ENCODE peak calls at places on chromosomes 2 and 18, in five cellular contexts. One of them, this sample, is unnamed.

GRCh38 chr2:120748310-120748709 is 12.6 kb downstream of the GLI2 start:
- DNase-seq in activated B cell treated with CpG ODN at 0.5 μM for 24 hours: no peak
- DNase-seq in cardiac fibroblast: no peak
- DNase-seq in gastrocnemius medialis: no peak
- DNase-seq in lower lobe of right lung: no peak
- DNase-seq in this sample: no peak

GRCh38 chr2:11631462-11631861 is 38.5 kb downstream of the NTSR2 start:
- DNase-seq in activated B cell treated with CpG ODN at 0.5 μM for 24 hours: no peak
- DNase-seq in cardiac fibroblast: no peak
- DNase-seq in gastrocnemius medialis: peak
- DNase-seq in lower lobe of right lung: no peak
- DNase-seq in this sample: no peak

GRCh38 chr2:218418717-218419458 is at the start of gene VIL1:
- DNase-seq in activated B cell treated with CpG ODN at 0.5 μM for 24 hours: no peak
- DNase-seq in cardiac fibroblast: no peak
- DNase-seq in gastrocnemius medialis: no peak
- DNase-seq in lower lobe of right lung: no peak
- DNase-seq in this sample: no peak

GRCh38 chr2:128278979-128279378 is 39.7 kb downstream of the HS6ST1 start:
- DNase-seq in activated B cell treated with CpG ODN at 0.5 μM for 24 hours: peak
- DNase-seq in cardiac fibroblast: no peak
- DNase-seq in gastrocnemius medialis: no peak
- DNase-seq in lower lobe of right lung: peak
- DNase-seq in this sample: no peak

GRCh38 chr2:101012706-101013181 is 10.7 kb downstream of the RPL31 start:
- DNase-seq in activated B cell treated with CpG ODN at 0.5 μM for 24 hours: no peak
- DNase-seq in cardiac fibroblast: peak
- DNase-seq in gastrocnemius medialis: no peak
- DNase-seq in lower lobe of right lung: no peak
- DNase-seq in this sample: no peak

GRCh38 chr2:10721344-10722251 is at the start of gene ATP6V1C2:
- DNase-seq in activated B cell treated with CpG ODN at 0.5 μM for 24 hours: peak
- DNase-seq in cardiac fibroblast: no peak
- DNase-seq in gastrocnemius medialis: no peak
- DNase-seq in lower lobe of right lung: peak
- DNase-seq in this sample: peak

GRCh38 chr2:232688201-232688600 is 8.9 kb upstream of the GIGYF2 start:
- DNase-seq in activated B cell treated with CpG ODN at 0.5 μM for 24 hours: no peak
- DNase-seq in cardiac fibroblast: no peak
- DNase-seq in gastrocnemius medialis: no peak
- DNase-seq in lower lobe of right lung: no peak
- DNase-seq in this sample: no peak

GRCh38 chr2:182866095-182866460 is 359 bp downstream of the FRZB start:
- DNase-seq in activated B cell treated with CpG ODN at 0.5 μM for 24 hours: no peak
- DNase-seq in cardiac fibroblast: peak
- DNase-seq in gastrocnemius medialis: peak
- DNase-seq in lower lobe of right lung: no peak
- DNase-seq in this sample: no peak

GRCh38 chr2:75596784-75597183 is 36.0 kb upstream of the EVA1A start:
- DNase-seq in activated B cell treated with CpG ODN at 0.5 μM for 24 hours: no peak
- DNase-seq in cardiac fibroblast: no peak
- DNase-seq in gastrocnemius medialis: no peak
- DNase-seq in lower lobe of right lung: no peak
- DNase-seq in this sample: no peak

GRCh38 chr18:71784777-71785176 is 759.4 kb downstream of the CBLN2 start:
- DNase-seq in activated B cell treated with CpG ODN at 0.5 μM for 24 hours: no peak
- DNase-seq in cardiac fibroblast: peak
- DNase-seq in gastrocnemius medialis: no peak
- DNase-seq in lower lobe of right lung: no peak
- DNase-seq in this sample: no peak

GRCh38 chr2:151849413-151850010 is 21.3 kb upstream of the ARL5A start:
- DNase-seq in activated B cell treated with CpG ODN at 0.5 μM for 24 hours: no peak
- DNase-seq in cardiac fibroblast: no peak
- DNase-seq in gastrocnemius medialis: no peak
- DNase-seq in lower lobe of right lung: no peak
- DNase-seq in this sample: no peak

GRCh38 chr2:169806586-169806985 is 7.9 kb downstream of the SSB start:
- DNase-seq in activated B cell treated with CpG ODN at 0.5 μM for 24 hours: no peak
- DNase-seq in cardiac fibroblast: no peak
- DNase-seq in gastrocnemius medialis: no peak
- DNase-seq in lower lobe of right lung: no peak
- DNase-seq in this sample: no peak

GRCh38 chr2:171409436-171409971 is 24.3 kb downstream of the METTL8 start:
- DNase-seq in activated B cell treated with CpG ODN at 0.5 μM for 24 hours: no peak
- DNase-seq in cardiac fibroblast: no peak
- DNase-seq in gastrocnemius medialis: no peak
- DNase-seq in lower lobe of right lung: no peak
- DNase-seq in this sample: no peak

GRCh38 chr18:31657823-31658669 is 26.3 kb downstream of the B4GALT6 start:
- DNase-seq in activated B cell treated with CpG ODN at 0.5 μM for 24 hours: peak
- DNase-seq in cardiac fibroblast: no peak
- DNase-seq in gastrocnemius medialis: peak
- DNase-seq in lower lobe of right lung: no peak
- DNase-seq in this sample: peak

GRCh38 chr2:183000846-183001245 is 37.4 kb downstream of the NCKAP1 start:
- DNase-seq in activated B cell treated with CpG ODN at 0.5 μM for 24 hours: no peak
- DNase-seq in cardiac fibroblast: no peak
- DNase-seq in gastrocnemius medialis: no peak
- DNase-seq in lower lobe of right lung: no peak
- DNase-seq in this sample: no peak

GRCh38 chr2:85861180-85861579 is 27.6 kb downstream of the ST3GAL5 start:
- DNase-seq in activated B cell treated with CpG ODN at 0.5 μM for 24 hours: no peak
- DNase-seq in cardiac fibroblast: no peak
- DNase-seq in gastrocnemius medialis: no peak
- DNase-seq in lower lobe of right lung: no peak
- DNase-seq in this sample: no peak

GRCh38 chr2:214410128-214410775 is 602 bp upstream of the VWC2L start:
- DNase-seq in activated B cell treated with CpG ODN at 0.5 μM for 24 hours: no peak
- DNase-seq in cardiac fibroblast: no peak
- DNase-seq in gastrocnemius medialis: no peak
- DNase-seq in lower lobe of right lung: no peak
- DNase-seq in this sample: no peak

GRCh38 chr2:22800422-22800821 is 584.6 kb upstream of the KLHL29 start:
- DNase-seq in activated B cell treated with CpG ODN at 0.5 μM for 24 hours: no peak
- DNase-seq in cardiac fibroblast: no peak
- DNase-seq in gastrocnemius medialis: no peak
- DNase-seq in lower lobe of right lung: no peak
- DNase-seq in this sample: no peak

GRCh38 chr2:239275871-239276812 is 124.7 kb downstream of the HDAC4 start:
- DNase-seq in activated B cell treated with CpG ODN at 0.5 μM for 24 hours: peak
- DNase-seq in cardiac fibroblast: peak
- DNase-seq in gastrocnemius medialis: peak
- DNase-seq in lower lobe of right lung: peak
- DNase-seq in this sample: no peak

GRCh38 chr2:85112906-85113625 is 20.1 kb upstream of the TCF7L1 start:
- DNase-seq in activated B cell treated with CpG ODN at 0.5 μM for 24 hours: no peak
- DNase-seq in cardiac fibroblast: peak
- DNase-seq in gastrocnemius medialis: no peak
- DNase-seq in lower lobe of right lung: no peak
- DNase-seq in this sample: no peak

GRCh38 chr2:210086292-210086691 is 83.9 kb downstream of the RPE start:
- DNase-seq in activated B cell treated with CpG ODN at 0.5 μM for 24 hours: no peak
- DNase-seq in cardiac fibroblast: peak
- DNase-seq in gastrocnemius medialis: no peak
- DNase-seq in lower lobe of right lung: no peak
- DNase-seq in this sample: no peak

GRCh38 chr18:3972291-3972985 is 482.7 kb downstream of the DLGAP1 start:
- DNase-seq in activated B cell treated with CpG ODN at 0.5 μM for 24 hours: no peak
- DNase-seq in cardiac fibroblast: no peak
- DNase-seq in gastrocnemius medialis: no peak
- DNase-seq in lower lobe of right lung: no peak
- DNase-seq in this sample: no peak

DNA sequence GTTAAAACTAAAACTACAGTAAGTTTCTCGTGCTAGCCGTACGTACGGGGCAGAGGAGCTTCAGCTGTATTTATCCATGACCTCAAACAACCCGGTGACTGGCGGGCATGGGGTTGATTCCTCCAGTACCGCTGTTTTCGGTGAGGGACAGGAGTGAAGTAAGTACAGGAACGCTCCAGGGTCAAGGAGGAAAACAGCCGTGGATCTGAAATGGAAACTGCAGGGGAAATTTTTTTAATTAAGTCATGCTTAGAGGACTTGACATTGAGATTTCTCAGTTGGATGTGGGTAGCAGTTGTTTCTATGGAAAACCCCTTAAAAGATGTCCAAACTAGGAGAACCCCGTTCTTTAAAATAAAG is 1.2 kb downstream of the RAB12 start:
- DNase-seq in activated B cell treated with CpG ODN at 0.5 μM for 24 hours: no peak
- DNase-seq in cardiac fibroblast: peak
- DNase-seq in gastrocnemius medialis: peak
- DNase-seq in lower lobe of right lung: no peak
- DNase-seq in this sample: no peak
- TF ChIP-seq CTCF in activated B cell treated with CpG ODN at 0.5 μM for 24 hours: no peak
- TF ChIP-seq CTCF in cardiac fibroblast: no peak
- TF ChIP-seq CTCF in gastrocnemius medialis: no peak
- TF ChIP-seq CTCF in lower lobe of right lung: no peak
- TF ChIP-seq CTCF in this sample: no peak

GRCh38 chr2:62423235-62423634 is 82.8 kb downstream of the TMEM17 start:
- DNase-seq in activated B cell treated with CpG ODN at 0.5 μM for 24 hours: no peak
- DNase-seq in cardiac fibroblast: peak
- DNase-seq in gastrocnemius medialis: no peak
- DNase-seq in lower lobe of right lung: no peak
- DNase-seq in this sample: no peak
- TF ChIP-seq CTCF in activated B cell treated with CpG ODN at 0.5 μM for 24 hours: no peak
- TF ChIP-seq CTCF in cardiac fibroblast: peak
- TF ChIP-seq CTCF in gastrocnemius medialis: no peak
- TF ChIP-seq CTCF in lower lobe of right lung: no peak
- TF ChIP-seq CTCF in this sample: no peak

GRCh38 chr2:53787255-53787910 is 539 bp downstream of the ERLEC1 start:
- DNase-seq in activated B cell treated with CpG ODN at 0.5 μM for 24 hours: no peak
- DNase-seq in cardiac fibroblast: peak
- DNase-seq in gastrocnemius medialis: no peak
- DNase-seq in lower lobe of right lung: no peak
- DNase-seq in this sample: no peak
- TF ChIP-seq CTCF in activated B cell treated with CpG ODN at 0.5 μM for 24 hours: no peak
- TF ChIP-seq CTCF in cardiac fibroblast: no peak
- TF ChIP-seq CTCF in gastrocnemius medialis: no peak
- TF ChIP-seq CTCF in lower lobe of right lung: no peak
- TF ChIP-seq CTCF in this sample: no peak

GRCh38 chr2:168456526-168457176 is 579 bp downstream of the CERS6 start:
- DNase-seq in activated B cell treated with CpG ODN at 0.5 μM for 24 hours: peak
- DNase-seq in cardiac fibroblast: peak
- DNase-seq in gastrocnemius medialis: peak
- DNase-seq in lower lobe of right lung: peak
- DNase-seq in this sample: no peak
- TF ChIP-seq CTCF in activated B cell treated with CpG ODN at 0.5 μM for 24 hours: no peak
- TF ChIP-seq CTCF in cardiac fibroblast: no peak
- TF ChIP-seq CTCF in gastrocnemius medialis: no peak
- TF ChIP-seq CTCF in lower lobe of right lung: no peak
- TF ChIP-seq CTCF in this sample: no peak

GRCh38 chr2:15201009-15201408 is 360.1 kb downstream of the NBAS start:
- DNase-seq in activated B cell treated with CpG ODN at 0.5 μM for 24 hours: no peak
- DNase-seq in cardiac fibroblast: no peak
- DNase-seq in gastrocnemius medialis: no peak
- DNase-seq in lower lobe of right lung: no peak
- DNase-seq in this sample: no peak
- TF ChIP-seq CTCF in activated B cell treated with CpG ODN at 0.5 μM for 24 hours: no peak
- TF ChIP-seq CTCF in cardiac fibroblast: no peak
- TF ChIP-seq CTCF in gastrocnemius medialis: no peak
- TF ChIP-seq CTCF in lower lobe of right lung: no peak
- TF ChIP-seq CTCF in this sample: no peak

GRCh38 chr2:126972272-126972626 is 73.6 kb downstream of the TEX51 start:
- DNase-seq in activated B cell treated with CpG ODN at 0.5 μM for 24 hours: no peak
- DNase-seq in cardiac fibroblast: no peak
- DNase-seq in gastrocnemius medialis: no peak
- DNase-seq in lower lobe of right lung: no peak
- DNase-seq in this sample: no peak
- TF ChIP-seq CTCF in activated B cell treated with CpG ODN at 0.5 μM for 24 hours: no peak
- TF ChIP-seq CTCF in cardiac fibroblast: no peak
- TF ChIP-seq CTCF in gastrocnemius medialis: no peak
- TF ChIP-seq CTCF in lower lobe of right lung: peak
- TF ChIP-seq CTCF in this sample: no peak